ENCODE peak calls at places on chromosome 12, in four cellular contexts. U, Q, O and J are unnamed samples.

GRCh38 chr12:64610660-64611429 is 550 bp downstream of the RASSF3 start:
- DNase-seq in Q (peak), O (peak), U (peak), J (peak)

GRCh38 chr12:48379784-48380183 is 29.1 kb upstream of the ZNF641 start:
- DNase-seq in U (no peak), Q (no peak), O (no peak), J (no peak)

GRCh38 chr12:67998379-67998778 is 9.1 kb downstream of the IFNG-AS1 start:
- DNase-seq in Q (no peak), U (no peak), O (no peak), J (no peak)

GRCh38 chr12:32494676-32495075 is 95.3 kb downstream of the FGD4 start:
- DNase-seq in Q (no peak), U (no peak), O (no peak), J (no peak)

GRCh38 chr12:71621938-71622337 is 41.7 kb downstream of the ZFC3H1 start:
- DNase-seq in O (no peak), Q (no peak), U (no peak), J (no peak)

GRCh38 chr12:18261906-18262305 is 588 bp downstream of the PIK3C2G start:
- DNase-seq in O (no peak), U (no peak), Q (no peak), J (no peak)

GRCh38 chr12:103933237-103933636 is 3.0 kb downstream of the HSP90B1 start:
- DNase-seq in Q (no peak), U (no peak), O (no peak), J (no peak)

GRCh38 chr12:51205350-51205749 is 12.5 kb downstream of the POU6F1 start:
- DNase-seq in U (no peak), O (no peak), Q (no peak), J (no peak)

GRCh38 chr12:58781609-58782008 is 138.7 kb downstream of the LRIG3 start:
- DNase-seq in Q (no peak), U (no peak), O (no peak), J (no peak)

GRCh38 chr12:66129934-66130266 is 650 bp downstream of the LLPH start:
- DNase-seq in Q (no peak), U (no peak), O (no peak), J (no peak)

GRCh38 chr12:66087365-66087943 is 43.1 kb downstream of the LLPH start:
- DNase-seq in U (peak), Q (no peak), O (peak), J (no peak)

GRCh38 chr12:112714166-112714565 is 77.4 kb upstream of the RPH3A start:
- DNase-seq in O (no peak), Q (no peak), U (no peak), J (no peak)

GRCh38 chr12:1189163-1189562 is 198.1 kb downstream of the ERC1 start:
- DNase-seq in O (no peak), U (no peak), Q (no peak), J (no peak)

DNA sequence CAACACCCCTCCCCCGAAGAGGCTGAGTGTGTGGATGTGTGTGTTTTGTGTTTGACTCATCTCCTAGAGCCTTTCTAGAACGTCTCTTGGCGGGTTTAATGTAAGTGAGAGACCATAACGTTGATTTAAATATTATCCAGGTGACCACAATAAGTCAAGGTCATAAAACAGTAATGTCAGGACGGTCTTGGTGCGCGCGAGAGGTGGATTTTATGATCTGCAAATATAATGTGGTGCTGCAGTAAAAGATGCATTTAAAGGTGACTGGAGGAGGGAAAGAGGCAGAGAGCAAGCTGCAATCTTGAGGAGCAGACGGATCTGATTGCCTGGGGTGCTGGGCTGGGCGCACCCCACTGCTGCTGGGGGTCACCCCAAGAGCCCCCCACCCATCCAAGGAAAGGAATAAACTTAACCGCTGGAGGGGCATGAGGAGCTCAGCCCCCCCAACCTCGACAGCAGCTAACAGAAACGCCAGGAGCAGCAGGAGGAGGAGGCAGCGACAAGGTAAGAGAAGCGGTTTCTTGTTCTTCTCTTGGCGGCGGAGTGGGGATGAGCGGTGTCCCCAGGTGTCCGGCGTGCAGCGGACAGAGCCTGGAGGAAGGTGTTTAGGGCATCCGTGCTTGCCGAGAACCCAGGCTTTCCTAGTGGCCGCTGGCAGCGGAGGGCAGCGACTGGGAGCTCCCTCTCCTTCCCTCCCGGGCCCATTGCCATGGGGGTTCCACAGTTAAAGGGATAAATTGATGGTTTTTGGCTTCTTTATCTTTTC is 5.5 kb downstream of the HOXC10 start:
- DNase-seq in U (no peak), Q (no peak), O (no peak), J (no peak)
- H3K27ac ChIP-seq in U (no peak), Q (no peak), O (no peak), J (no peak)

GRCh38 chr12:93085383-93086287 is 156.5 kb upstream of the EEA1 start:
- DNase-seq in O (no peak), Q (no peak), U (no peak), J (no peak)

GRCh38 chr12:93089805-93090569 is 160.9 kb upstream of the EEA1 start:
- DNase-seq in U (no peak), O (no peak), Q (no peak), J (no peak)

GRCh38 chr12:93086288-93086727 is 157.2 kb upstream of the EEA1 start:
- DNase-seq in O (no peak), U (no peak), Q (no peak), J (no peak)

GRCh38 chr12:93090768-93091172 is 161.7 kb upstream of the EEA1 start:
- DNase-seq in O (no peak), U (no peak), Q (no peak), J (no peak)

GRCh38 chr12:93087836-93088610 is 158.9 kb upstream of the EEA1 start:
- DNase-seq in O (no peak), U (no peak), Q (no peak), J (no peak)
- H3K27ac ChIP-seq in O (no peak), U (no peak), Q (no peak), J (no peak)

GRCh38 chr12:13857750-13858149 is 123.7 kb downstream of the GRIN2B start:
- DNase-seq in Q (no peak), O (no peak), U (no peak), J (peak)

GRCh38 chr12:13851828-13852227 is 129.6 kb downstream of the GRIN2B start:
- DNase-seq in O (no peak), U (no peak), Q (no peak), J (no peak)

DNA sequence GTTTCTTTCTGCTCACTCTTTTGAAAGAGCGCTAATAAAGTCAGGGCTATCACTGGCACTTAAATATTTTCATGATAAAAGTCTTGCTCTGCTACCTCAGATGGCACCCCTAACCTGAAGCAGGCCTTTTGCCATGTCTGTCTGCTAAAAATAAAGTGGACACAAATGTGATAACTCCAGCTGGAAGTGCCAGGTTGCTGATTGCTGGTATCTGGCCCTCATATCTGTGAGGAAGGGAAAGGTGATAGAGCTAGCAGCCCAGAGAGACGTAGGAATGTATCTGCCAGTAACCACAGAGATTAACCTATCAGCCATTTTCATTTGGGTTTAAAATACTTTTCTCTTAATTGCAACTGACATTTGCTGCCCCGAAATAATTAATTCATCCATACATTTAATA is 127.9 kb downstream of the GRIN2B start:
- DNase-seq in O (no peak), Q (no peak), U (no peak), J (no peak)
- H3K27ac ChIP-seq in O (no peak), Q (no peak), U (no peak), J (no peak)

GRCh38 chr12:2250797-2251196 is 198.0 kb downstream of the CACNA1C start:
- DNase-seq in U (no peak), O (no peak), Q (no peak), J (no peak)
- H3K27ac ChIP-seq in U (no peak), O (no peak), Q (no peak), J (no peak)

DNA sequence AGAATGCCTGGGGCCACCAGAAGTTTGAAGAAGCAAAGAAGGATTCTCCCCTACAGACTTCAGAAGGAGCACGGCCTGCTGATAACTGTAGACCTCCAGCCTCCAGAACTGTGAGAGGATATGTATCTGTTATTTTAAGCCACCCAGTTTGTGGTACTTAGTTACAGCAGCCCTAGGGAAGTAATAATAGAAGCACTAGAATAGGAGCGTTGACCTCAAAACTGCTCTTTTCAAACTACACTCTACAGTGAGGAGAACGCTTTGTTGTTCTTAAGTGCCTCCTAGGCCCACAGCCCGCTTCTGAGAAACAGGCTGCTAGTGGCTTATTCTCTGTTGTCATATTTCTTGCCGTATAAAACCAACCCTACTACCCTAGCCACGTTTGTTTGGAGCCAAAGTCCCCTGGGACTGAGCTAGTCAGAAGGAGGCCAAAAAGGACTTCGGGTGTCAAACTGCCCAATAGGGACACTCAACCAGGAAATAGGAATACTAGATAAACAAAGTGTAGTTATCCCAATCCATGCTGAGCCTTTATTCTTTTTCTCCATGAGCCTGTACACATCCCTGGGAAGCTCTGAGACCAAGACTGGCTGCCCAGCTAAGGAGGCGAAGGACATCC is 38.5 kb upstream of the FRS2 start:
- DNase-seq in Q (no peak), O (no peak), U (no peak), J (no peak)
- H3K27ac ChIP-seq in Q (no peak), O (no peak), U (no peak), J (no peak)

DNA sequence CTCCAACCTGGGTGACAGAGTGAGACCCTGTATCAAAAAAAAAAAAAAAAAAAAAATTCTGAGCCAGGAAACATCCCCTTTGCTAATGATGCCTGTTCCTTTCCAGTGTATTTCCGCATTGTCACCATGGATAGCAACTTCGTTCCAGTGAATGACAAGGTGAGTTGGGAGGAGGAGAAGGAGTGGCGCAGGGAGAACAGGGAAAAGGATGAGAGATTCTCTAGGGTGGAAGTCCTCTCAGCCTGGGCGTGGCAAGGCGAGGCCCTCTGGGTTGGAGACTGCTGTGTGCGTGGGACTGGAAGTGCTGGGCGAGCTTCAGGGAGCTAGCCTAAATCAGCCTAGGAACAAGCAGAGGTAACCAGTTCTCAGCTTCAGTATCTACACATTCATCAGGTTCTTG is 7.2 kb downstream of the A2ML1 start:
- DNase-seq in O (no peak), Q (no peak), U (no peak), J (no peak)
- H3K27ac ChIP-seq in O (no peak), Q (no peak), U (no peak), J (no peak)

DNA sequence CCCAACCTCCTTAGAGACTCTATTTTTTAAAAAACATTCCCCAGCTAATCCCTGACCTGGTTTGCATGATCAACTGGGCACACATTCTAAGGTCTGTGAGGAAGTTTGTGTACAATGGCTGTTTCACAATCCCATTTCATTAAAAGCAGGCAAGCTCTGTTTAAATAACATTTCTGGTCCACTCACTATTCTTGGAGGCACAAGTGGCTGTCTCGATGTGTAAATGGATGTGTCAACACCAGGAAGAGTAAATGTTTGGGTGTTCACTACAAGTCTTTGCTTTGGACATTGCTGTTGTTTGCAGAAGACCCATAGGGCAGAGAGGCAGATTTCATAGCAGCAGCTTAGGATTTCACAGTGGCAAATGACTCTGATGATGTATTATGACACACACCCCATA is 98.3 kb downstream of the PDZRN4 start:
- DNase-seq in O (no peak), U (no peak), Q (no peak), J (no peak)
- H3K27ac ChIP-seq in O (no peak), U (no peak), Q (no peak), J (no peak)

GRCh38 chr12:15130521-15130920 is 90.7 kb downstream of the RERG start:
- DNase-seq in U (no peak), O (no peak), Q (no peak), J (no peak)

GRCh38 chr12:15131462-15131861 is 89.8 kb downstream of the RERG start:
- DNase-seq in Q (no peak), U (no peak), O (no peak), J (no peak)
- H3K27ac ChIP-seq in Q (no peak), U (no peak), O (no peak), J (no peak)

GRCh38 chr12:27451416-27451815 is 4.9 kb downstream of the SMCO2 start:
- DNase-seq in U (no peak), Q (no peak), O (no peak), J (no peak)

GRCh38 chr12:27456618-27457017 is 10.1 kb downstream of the SMCO2 start:
- DNase-seq in U (no peak), O (no peak), Q (no peak), J (no peak)

GRCh38 chr12:27455589-27455988 is 9.1 kb downstream of the SMCO2 start:
- DNase-seq in Q (no peak), O (no peak), U (no peak), J (no peak)

GRCh38 chr12:27449893-27450534 is 3.5 kb downstream of the SMCO2 start:
- DNase-seq in O (no peak), U (no peak), Q (no peak), J (no peak)

DNA sequence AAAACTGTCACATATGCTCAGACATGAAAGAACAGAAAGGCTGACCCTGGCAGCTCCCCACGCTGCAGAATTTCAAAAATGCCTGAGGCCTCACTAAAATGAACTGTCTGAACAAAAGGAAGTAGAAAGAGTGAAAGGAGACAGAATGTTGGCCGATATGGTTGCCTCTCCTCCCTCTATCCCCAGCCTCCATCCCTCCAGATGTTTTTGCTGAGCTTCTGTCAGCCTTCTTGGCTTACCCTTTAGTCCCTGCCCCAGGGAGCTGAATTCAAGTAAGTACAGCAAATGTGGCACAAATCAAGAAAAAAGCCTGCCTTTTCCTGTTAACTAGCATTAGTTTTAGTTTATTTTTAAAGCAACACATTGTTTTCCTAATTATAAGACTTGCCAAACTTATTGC is 6.9 kb downstream of the SMCO2 start:
- DNase-seq in O (no peak), U (no peak), Q (no peak), J (no peak)
- H3K27ac ChIP-seq in O (no peak), U (no peak), Q (no peak), J (no peak)

GRCh38 chr12:122895290-122895689 is 634 bp downstream of the VPS37B start:
- DNase-seq in U (no peak), O (no peak), Q (no peak), J (no peak)

GRCh38 chr12:122894173-122895121 is 1.5 kb downstream of the VPS37B start:
- DNase-seq in U (no peak), Q (no peak), O (no peak), J (no peak)

GRCh38 chr12:122891661-122892525 is 4.0 kb downstream of the VPS37B start:
- DNase-seq in Q (no peak), O (no peak), U (no peak), J (no peak)

GRCh38 chr12:122895757-122896636 is at the start of gene VPS37B:
- DNase-seq in U (peak), Q (peak), O (peak), J (peak)

DNA sequence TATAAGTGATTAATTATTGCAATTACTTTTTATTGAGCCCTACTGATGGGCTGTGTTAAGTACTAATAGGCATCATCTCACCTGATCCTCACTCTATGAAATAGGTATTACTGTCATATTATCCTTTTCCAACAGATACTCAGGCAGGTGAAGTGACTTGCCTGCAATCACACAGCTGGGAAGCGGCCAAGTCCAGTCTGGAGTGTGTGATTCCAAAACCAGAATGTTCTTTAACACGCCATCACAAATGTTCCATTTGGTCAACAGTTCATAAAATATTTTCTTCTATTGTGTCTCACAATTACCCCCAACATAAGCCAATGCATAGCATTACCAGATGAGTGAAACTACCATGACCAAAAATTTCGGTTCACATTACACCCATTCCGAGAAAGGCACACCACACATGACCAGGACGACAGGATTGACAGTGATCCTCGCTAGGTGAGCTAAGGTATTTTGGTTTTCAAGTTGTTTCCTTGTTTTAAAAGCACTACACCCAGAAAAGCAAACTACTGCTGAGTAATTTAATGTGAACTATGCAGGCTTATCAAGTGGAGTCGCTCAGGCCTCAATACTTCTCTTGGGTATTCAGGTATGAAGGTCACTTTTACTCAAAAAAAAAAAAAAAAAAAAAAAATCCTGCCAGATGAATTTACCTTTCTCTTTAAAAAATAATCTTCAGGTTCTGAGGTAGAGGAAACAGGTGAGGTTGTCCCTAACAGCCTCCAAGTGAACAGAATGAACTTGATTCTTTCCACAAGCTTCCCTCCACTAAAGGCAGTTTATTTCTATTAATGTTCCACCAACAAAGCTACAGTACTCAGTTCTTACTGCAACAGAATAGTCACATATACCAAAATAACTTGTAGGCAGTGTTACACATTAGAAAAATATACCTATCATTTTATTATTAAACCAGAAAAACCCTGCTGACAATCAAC is 2.4 kb downstream of the VPS37B start:
- DNase-seq in U (no peak), O (no peak), Q (no peak), J (no peak)
- H3K27ac ChIP-seq in U (no peak), O (no peak), Q (peak), J (no peak)